ENCODE peak calls at places on chromosomes 2 and 18, in four cellular contexts. G is kidney epithelial cell, Q is GM20000, W is neural progenitor cell. B is an unnamed sample.

GRCh38 chr2:11863103-11863502 is 116.7 kb downstream of the LPIN1 start:
- DNase-seq in W (no peak), Q (peak; percentile 53), G (no peak), B (no peak)

GRCh38 chr18:23207191-23207955 is 72.1 kb downstream of the CABLES1 start:
- DNase-seq in G (no peak), Q (no peak), W (peak; percentile 41), B (peak; percentile 39)

GRCh38 chr2:121886059-121886458 is 130.6 kb downstream of the TSN start:
- DNase-seq in G (no peak), Q (no peak), W (no peak), B (no peak)

GRCh38 chr2:201105759-201106158 is 10.2 kb upstream of the CFLAR start:
- DNase-seq in Q (no peak), W (no peak), G (no peak), B (no peak)

GRCh38 chr2:18404708-18405107 is 155.7 kb downstream of the RDH14 start:
- DNase-seq in Q (no peak), G (no peak), W (peak; percentile 54), B (no peak)

GRCh38 chr2:151767536-151767935 is 33.3 kb upstream of the NEB start:
- DNase-seq in W (peak; percentile 20), Q (no peak), G (no peak), B (no peak)

GRCh38 chr18:37179384-37179783 is 350.5 kb downstream of the KIAA1328 start:
- DNase-seq in Q (no peak), G (no peak), W (no peak), B (no peak)

GRCh38 chr2:114661926-114662670 is 219.7 kb downstream of the DPP10 start:
- DNase-seq in G (no peak), Q (no peak), W (peak; percentile 38), B (peak; percentile 3)

GRCh38 chr2:63780483-63781155 is 61.1 kb upstream of the UGP2 start:
- DNase-seq in Q (no peak), G (no peak), W (peak; percentile 38), B (no peak)

GRCh38 chr2:1972428-1972827 is 228.1 kb upstream of the PXDN start:
- DNase-seq in Q (no peak), G (no peak), W (no peak), B (no peak)

GRCh38 chr2:156537147-156537546 is 101.0 kb downstream of the GPD2 start:
- DNase-seq in G (no peak), W (no peak), Q (no peak), B (peak; percentile 6)

GRCh38 chr2:174059178-174059874 is 94.2 kb upstream of the SP3 start:
- DNase-seq in G (peak; percentile 32), W (no peak), Q (no peak), B (no peak)

GRCh38 chr2:28626891-28627421 is 124.7 kb upstream of the PPP1CB start:
- DNase-seq in Q (no peak), W (no peak), G (no peak), B (no peak)

GRCh38 chr2:164510895-164511294 is 110.4 kb downstream of the GRB14 start:
- DNase-seq in Q (no peak), G (no peak), W (no peak), B (no peak)

GRCh38 chr2:174334781-174335604 is at the start of gene SP9:
- DNase-seq in G (no peak), W (peak; percentile 95), Q (peak; percentile 71), B (peak; percentile 39)

GRCh38 chr18:2111456-2111855 is 459.8 kb downstream of the METTL4 start:
- DNase-seq in W (no peak), Q (no peak), G (peak; percentile 55), B (no peak)

GRCh38 chr2:37553411-37554156 is 117.9 kb downstream of the CDC42EP3 start:
- DNase-seq in G (no peak), Q (no peak), W (no peak), B (no peak)

GRCh38 chr2:133840761-133841160 is 272.5 kb upstream of the NCKAP5 start:
- DNase-seq in W (no peak), G (no peak), Q (no peak), B (no peak)

GRCh38 chr2:27123302-27124150 is at the start of gene ABHD1:
- DNase-seq in G (no peak), W (peak; percentile 79), Q (peak; percentile 80), B (peak; percentile 58)

GRCh38 chr18:21179590-21180220 is 62.3 kb upstream of the GREB1L start:
- DNase-seq in W (peak; percentile 85), Q (peak; percentile 57), G (no peak), B (peak; percentile 73)

GRCh38 chr2:69915050-69915945 is at the start of gene MXD1:
- DNase-seq in G (no peak), Q (no peak), W (peak; percentile 57), B (peak; percentile 13)

GRCh38 chr18:12376034-12376717 is 851 bp downstream of the AFG3L2 start:
- DNase-seq in W (peak; percentile 33), Q (no peak), G (no peak), B (peak; percentile 17)

GRCh38 chr2:73759904-73760303 is 20.0 kb downstream of the DUSP11 start:
- DNase-seq in W (no peak), G (no peak), Q (no peak), B (no peak)

GRCh38 chr2:162890690-162891311 is 52.2 kb upstream of the KCNH7 start:
- DNase-seq in Q (peak; percentile 29), G (peak; percentile 18), W (peak; percentile 73), B (peak; percentile 21)

GRCh38 chr2:95166065-95166763 is 605 bp downstream of the ZNF2 start:
- DNase-seq in G (no peak), W (peak; percentile 39), Q (no peak), B (no peak)

GRCh38 chr2:104429978-104430740 is 423.8 kb upstream of the POU3F3 start:
- DNase-seq in G (no peak), Q (no peak), W (peak; percentile 78), B (no peak)

GRCh38 chr2:36461039-36461681 is 105.6 kb downstream of the CRIM1 start:
- DNase-seq in G (peak; percentile 91), Q (no peak), W (peak; percentile 32), B (no peak)

GRCh38 chr2:27929916-27930486 is 39.5 kb downstream of the BABAM2 start:
- DNase-seq in G (no peak), Q (no peak), W (no peak), B (no peak)

GRCh38 chr2:37619230-37619956 is 52.0 kb downstream of the CDC42EP3 start:
- DNase-seq in Q (no peak), W (no peak), G (no peak), B (no peak)

DNA sequence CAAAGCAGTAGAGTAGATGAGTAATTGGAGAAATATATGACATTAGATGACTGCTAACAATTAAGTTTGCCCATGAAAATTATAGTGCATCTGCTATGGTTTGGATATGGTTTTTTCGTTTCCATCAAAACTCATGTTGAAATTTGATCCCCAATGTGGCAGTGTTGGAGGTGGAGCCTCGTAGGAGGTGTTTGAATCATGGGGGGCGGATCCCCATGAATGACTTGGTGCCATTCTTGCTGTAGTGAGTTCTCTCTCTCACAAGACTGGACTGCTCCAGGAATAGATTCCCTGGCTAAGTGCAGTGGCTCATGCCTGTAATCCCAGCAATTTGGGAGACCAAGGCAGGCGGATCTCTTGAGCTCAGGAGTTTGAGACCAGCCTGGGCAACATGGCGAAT is 9.7 kb upstream of the CUL3 start:
- DNase-seq in Q (no peak), G (no peak), W (no peak), B (no peak)
- TF ChIP-seq CTCF in Q (no peak), G (no peak), W (no peak), B (no peak)

DNA sequence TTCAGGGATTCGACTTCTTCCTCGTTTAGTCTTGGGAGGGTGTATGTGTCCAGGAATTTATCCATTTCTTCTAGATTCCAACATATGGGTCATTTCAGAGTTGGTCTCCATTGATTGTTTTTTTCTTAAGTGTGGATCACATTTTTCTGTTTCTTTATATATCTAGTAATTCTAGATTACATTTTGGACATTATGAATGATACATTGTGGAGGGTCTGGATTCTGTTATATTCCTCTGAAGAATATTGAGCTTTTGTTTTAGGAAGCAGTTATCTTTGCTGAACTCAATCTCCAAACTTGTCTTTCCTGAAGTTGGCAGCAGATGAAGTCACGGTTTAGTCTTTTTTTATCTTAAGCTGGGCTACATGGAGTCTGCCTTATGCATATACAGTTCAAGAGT is 9.3 kb downstream of the FAM228B start:
- DNase-seq in G (no peak), W (no peak), Q (no peak), B (no peak)
- TF ChIP-seq CTCF in G (no peak), W (no peak), Q (no peak), B (no peak)

GRCh38 chr2:127196998-127197397 is 23.1 kb downstream of the CYP27C1 start:
- DNase-seq in W (peak; percentile 45), Q (peak; percentile 56), G (no peak), B (peak; percentile 20)
- TF ChIP-seq CTCF in W (peak; percentile 57), Q (peak; percentile 25), G (peak; percentile 29), B (peak; percentile 46)

DNA sequence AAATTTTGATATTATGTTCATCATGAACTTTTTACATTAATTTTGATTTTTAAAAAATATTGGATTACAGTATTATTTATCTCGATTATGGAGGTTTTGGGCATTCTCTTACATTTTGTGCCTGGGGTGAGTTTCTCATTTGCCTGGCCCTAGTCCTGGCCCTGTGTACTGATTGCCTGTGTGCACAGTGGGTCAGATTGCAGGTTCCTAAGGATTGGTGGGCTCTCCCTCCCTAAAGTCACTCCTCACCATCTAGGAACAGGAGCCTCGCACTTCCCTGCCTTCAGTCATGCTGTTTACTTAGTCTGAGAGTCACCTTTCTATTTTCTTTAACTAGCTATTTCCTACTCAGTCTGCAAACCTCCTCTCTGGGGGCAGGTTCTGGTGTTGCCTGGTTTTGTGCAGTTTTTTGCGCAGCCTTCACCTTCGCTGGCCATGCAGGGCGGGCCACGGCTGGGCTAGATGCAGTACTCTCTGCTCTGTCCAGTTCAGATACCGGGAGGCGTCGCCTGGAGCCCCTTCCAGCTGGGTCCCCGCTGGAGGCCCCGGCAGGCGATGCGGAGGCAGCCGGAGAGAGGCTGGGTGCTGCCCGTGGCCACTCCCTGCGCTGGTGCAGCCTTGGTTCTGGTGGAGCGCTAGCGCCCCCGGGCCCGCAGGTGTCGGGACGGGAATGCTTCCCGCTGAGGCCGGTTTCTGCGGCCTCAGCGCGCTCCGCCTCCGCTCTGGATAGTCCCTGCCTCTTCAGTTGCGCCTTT is 23.3 kb upstream of the MC5R start:
- DNase-seq in G (no peak), W (peak; percentile 80), Q (peak; percentile 58), B (peak; percentile 68)
- TF ChIP-seq CTCF in G (peak; percentile 75), W (peak; percentile 51), Q (peak; percentile 9), B (peak; percentile 14)

GRCh38 chr2:190338453-190338852 is 4.9 kb upstream of the INPP1 start:
- DNase-seq in G (no peak), W (no peak), Q (no peak), B (no peak)
- TF ChIP-seq CTCF in G (no peak), W (no peak), Q (no peak), B (no peak)

GRCh38 chr2:135785032-135785431 is 43.4 kb downstream of the UBXN4 start:
- DNase-seq in Q (no peak), W (no peak), G (no peak), B (no peak)
- TF ChIP-seq CTCF in Q (no peak), W (no peak), G (no peak), B (peak; percentile 41)

GRCh38 chr2:20225294-20226151 is 593 bp upstream of the SDC1 start:
- DNase-seq in W (peak; percentile 89), G (no peak), Q (peak; percentile 86), B (peak; percentile 54)
- TF ChIP-seq CTCF in W (peak; percentile 63), G (peak; percentile 65), Q (peak; percentile 59), B (peak; percentile 29)

GRCh38 chr2:235514627-235515363 is 21.0 kb downstream of the AGAP1 start:
- DNase-seq in W (no peak), G (no peak), Q (no peak), B (no peak)
- TF ChIP-seq CTCF in W (peak; percentile 11), G (peak; percentile 6), Q (no peak), B (no peak)

GRCh38 chr2:235278771-235279355 is 215.0 kb upstream of the AGAP1 start:
- DNase-seq in G (peak; percentile 23), Q (no peak), W (no peak), B (no peak)
- TF ChIP-seq CTCF in G (no peak), Q (no peak), W (no peak), B (no peak)

GRCh38 chr2:58131191-58132011 is 84.8 kb downstream of the VRK2 start:
- DNase-seq in W (no peak), G (no peak), Q (no peak), B (no peak)
- TF ChIP-seq CTCF in W (peak; percentile 25), G (no peak), Q (no peak), B (no peak)